ENCODE peak calls at places on chromosomes 6 and 20, in nine cellular contexts. One of them, this sample, is unnamed.

GRCh38 chr6:165308926-165309731 is at the start of gene C6orf118:
- DNase-seq in CD8-positive, alpha-beta T cell: no peak
- DNase-seq in kidney epithelial cell: peak
- DNase-seq in thyroid gland: peak
- DNase-seq in adrenal gland: no peak
- DNase-seq in mammary epithelial cell: no peak
- DNase-seq in endothelial cell of umbilical vein: peak
- DNase-seq in Peyer's patch: no peak
- DNase-seq in pancreas: peak
- DNase-seq in this sample: peak

GRCh38 chr6:151004415-151005024 is 139.0 kb downstream of the MTHFD1L start:
- DNase-seq in CD8-positive, alpha-beta T cell: no peak
- DNase-seq in kidney epithelial cell: peak
- DNase-seq in thyroid gland: no peak
- DNase-seq in adrenal gland: no peak
- DNase-seq in mammary epithelial cell: peak
- DNase-seq in endothelial cell of umbilical vein: peak
- DNase-seq in Peyer's patch: no peak
- DNase-seq in pancreas: no peak
- DNase-seq in this sample: peak

GRCh38 chr6:98384766-98385165 is 449.6 kb upstream of the POU3F2 start:
- DNase-seq in CD8-positive, alpha-beta T cell: no peak
- DNase-seq in kidney epithelial cell: no peak
- DNase-seq in thyroid gland: no peak
- DNase-seq in adrenal gland: no peak
- DNase-seq in mammary epithelial cell: no peak
- DNase-seq in endothelial cell of umbilical vein: no peak
- DNase-seq in Peyer's patch: no peak
- DNase-seq in pancreas: no peak
- DNase-seq in this sample: no peak

GRCh38 chr20:1283522-1284210 is 17.6 kb downstream of the SNPH start:
- DNase-seq in CD8-positive, alpha-beta T cell: no peak
- DNase-seq in kidney epithelial cell: no peak
- DNase-seq in thyroid gland: no peak
- DNase-seq in adrenal gland: no peak
- DNase-seq in mammary epithelial cell: no peak
- DNase-seq in endothelial cell of umbilical vein: no peak
- DNase-seq in Peyer's patch: peak
- DNase-seq in pancreas: no peak
- DNase-seq in this sample: no peak

GRCh38 chr6:75943381-75943780 is 129.1 kb downstream of the IMPG1 start:
- DNase-seq in CD8-positive, alpha-beta T cell: no peak
- DNase-seq in kidney epithelial cell: no peak
- DNase-seq in thyroid gland: no peak
- DNase-seq in adrenal gland: no peak
- DNase-seq in mammary epithelial cell: no peak
- DNase-seq in endothelial cell of umbilical vein: no peak
- DNase-seq in Peyer's patch: no peak
- DNase-seq in pancreas: no peak
- DNase-seq in this sample: no peak

GRCh38 chr20:62935204-62935967 is 2.6 kb upstream of the GID8 start:
- DNase-seq in CD8-positive, alpha-beta T cell: no peak
- DNase-seq in kidney epithelial cell: no peak
- DNase-seq in thyroid gland: no peak
- DNase-seq in adrenal gland: no peak
- DNase-seq in mammary epithelial cell: no peak
- DNase-seq in endothelial cell of umbilical vein: no peak
- DNase-seq in Peyer's patch: no peak
- DNase-seq in pancreas: no peak
- DNase-seq in this sample: no peak

GRCh38 chr6:15378272-15378671 is 132.4 kb downstream of the JARID2 start:
- DNase-seq in CD8-positive, alpha-beta T cell: no peak
- DNase-seq in kidney epithelial cell: no peak
- DNase-seq in thyroid gland: no peak
- DNase-seq in adrenal gland: no peak
- DNase-seq in mammary epithelial cell: no peak
- DNase-seq in endothelial cell of umbilical vein: no peak
- DNase-seq in Peyer's patch: no peak
- DNase-seq in pancreas: no peak
- DNase-seq in this sample: no peak

GRCh38 chr6:166364480-166364879 is 18.3 kb downstream of the MPC1 start:
- DNase-seq in CD8-positive, alpha-beta T cell: no peak
- DNase-seq in kidney epithelial cell: no peak
- DNase-seq in thyroid gland: no peak
- DNase-seq in adrenal gland: no peak
- DNase-seq in mammary epithelial cell: no peak
- DNase-seq in endothelial cell of umbilical vein: no peak
- DNase-seq in Peyer's patch: no peak
- DNase-seq in pancreas: no peak
- DNase-seq in this sample: no peak

GRCh38 chr20:58458342-58459057 is 56.7 kb downstream of the APCDD1L start:
- DNase-seq in CD8-positive, alpha-beta T cell: no peak
- DNase-seq in kidney epithelial cell: no peak
- DNase-seq in thyroid gland: no peak
- DNase-seq in adrenal gland: no peak
- DNase-seq in mammary epithelial cell: peak
- DNase-seq in endothelial cell of umbilical vein: peak
- DNase-seq in Peyer's patch: no peak
- DNase-seq in pancreas: no peak
- DNase-seq in this sample: no peak

GRCh38 chr20:41956316-41957050 is 338.3 kb upstream of the CHD6 start:
- DNase-seq in CD8-positive, alpha-beta T cell: no peak
- DNase-seq in kidney epithelial cell: no peak
- DNase-seq in thyroid gland: no peak
- DNase-seq in adrenal gland: no peak
- DNase-seq in mammary epithelial cell: no peak
- DNase-seq in endothelial cell of umbilical vein: peak
- DNase-seq in Peyer's patch: no peak
- DNase-seq in pancreas: no peak
- DNase-seq in this sample: no peak
- H3K4me3 ChIP-seq in CD8-positive, alpha-beta T cell: no peak
- H3K4me3 ChIP-seq in kidney epithelial cell: no peak
- H3K4me3 ChIP-seq in thyroid gland: no peak
- H3K4me3 ChIP-seq in adrenal gland: no peak
- H3K4me3 ChIP-seq in mammary epithelial cell: no peak
- H3K4me3 ChIP-seq in endothelial cell of umbilical vein: no peak
- H3K4me3 ChIP-seq in Peyer's patch: no peak
- H3K4me3 ChIP-seq in pancreas: no peak
- H3K4me3 ChIP-seq in this sample: no peak

GRCh38 chr6:40845588-40845987 is 193.4 kb downstream of the UNC5CL start:
- DNase-seq in CD8-positive, alpha-beta T cell: peak
- DNase-seq in kidney epithelial cell: no peak
- DNase-seq in thyroid gland: peak
- DNase-seq in adrenal gland: peak
- DNase-seq in mammary epithelial cell: peak
- DNase-seq in endothelial cell of umbilical vein: peak
- DNase-seq in Peyer's patch: no peak
- DNase-seq in pancreas: peak
- DNase-seq in this sample: peak
- TF ChIP-seq CTCF in CD8-positive, alpha-beta T cell: peak
- TF ChIP-seq CTCF in kidney epithelial cell: peak
- TF ChIP-seq CTCF in thyroid gland: peak
- TF ChIP-seq CTCF in adrenal gland: peak
- TF ChIP-seq CTCF in mammary epithelial cell: peak
- TF ChIP-seq CTCF in endothelial cell of umbilical vein: peak
- TF ChIP-seq CTCF in Peyer's patch: no peak
- TF ChIP-seq CTCF in pancreas: no peak
- TF ChIP-seq CTCF in this sample: peak

GRCh38 chr6:117264487-117265424 is 602 bp upstream of the VGLL2 start:
- DNase-seq in CD8-positive, alpha-beta T cell: no peak
- DNase-seq in kidney epithelial cell: no peak
- DNase-seq in thyroid gland: no peak
- DNase-seq in adrenal gland: no peak
- DNase-seq in mammary epithelial cell: peak
- DNase-seq in endothelial cell of umbilical vein: no peak
- DNase-seq in Peyer's patch: no peak
- DNase-seq in pancreas: no peak
- DNase-seq in this sample: no peak

GRCh38 chr6:117266948-117267347 is 1.6 kb downstream of the VGLL2 start:
- DNase-seq in CD8-positive, alpha-beta T cell: no peak
- DNase-seq in kidney epithelial cell: no peak
- DNase-seq in thyroid gland: no peak
- DNase-seq in adrenal gland: no peak
- DNase-seq in mammary epithelial cell: no peak
- DNase-seq in endothelial cell of umbilical vein: no peak
- DNase-seq in Peyer's patch: no peak
- DNase-seq in pancreas: no peak
- DNase-seq in this sample: no peak

GRCh38 chr6:117265425-117266266 is at the start of gene VGLL2:
- DNase-seq in CD8-positive, alpha-beta T cell: no peak
- DNase-seq in kidney epithelial cell: no peak
- DNase-seq in thyroid gland: peak
- DNase-seq in adrenal gland: peak
- DNase-seq in mammary epithelial cell: peak
- DNase-seq in endothelial cell of umbilical vein: peak
- DNase-seq in Peyer's patch: no peak
- DNase-seq in pancreas: peak
- DNase-seq in this sample: no peak

GRCh38 chr6:117267766-117268534 is 2.6 kb downstream of the VGLL2 start:
- DNase-seq in CD8-positive, alpha-beta T cell: no peak
- DNase-seq in kidney epithelial cell: no peak
- DNase-seq in thyroid gland: no peak
- DNase-seq in adrenal gland: no peak
- DNase-seq in mammary epithelial cell: no peak
- DNase-seq in endothelial cell of umbilical vein: no peak
- DNase-seq in Peyer's patch: no peak
- DNase-seq in pancreas: no peak
- DNase-seq in this sample: no peak

DNA sequence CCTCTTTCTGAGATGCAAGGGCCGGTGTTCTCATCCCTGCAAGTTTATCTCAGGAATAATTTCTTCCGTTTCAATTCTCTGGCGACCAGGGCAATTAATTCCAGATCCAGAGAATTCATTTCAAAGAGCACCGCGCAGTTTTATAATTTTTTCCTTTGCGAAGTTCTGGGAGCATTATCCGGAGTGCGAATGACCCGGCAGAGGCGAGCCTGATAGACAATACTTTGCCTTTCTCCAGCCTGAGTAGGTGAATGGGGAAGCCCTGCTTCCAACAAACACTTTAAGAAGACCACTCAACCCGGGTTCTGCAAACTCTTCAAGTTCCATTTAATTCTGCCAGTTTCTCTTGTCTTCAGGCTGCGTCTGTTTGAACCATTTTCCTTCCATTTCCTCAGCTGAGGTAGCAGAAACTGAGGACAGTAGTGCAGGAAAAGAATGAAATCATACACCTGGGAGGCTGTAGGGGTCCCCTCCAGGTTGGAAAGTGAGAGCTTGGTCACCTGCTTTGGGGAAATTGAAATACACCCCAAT is 974 bp downstream of the VGLL2 start:
- DNase-seq in CD8-positive, alpha-beta T cell: no peak
- DNase-seq in kidney epithelial cell: no peak
- DNase-seq in thyroid gland: no peak
- DNase-seq in adrenal gland: no peak
- DNase-seq in mammary epithelial cell: no peak
- DNase-seq in endothelial cell of umbilical vein: no peak
- DNase-seq in Peyer's patch: no peak
- DNase-seq in pancreas: no peak
- DNase-seq in this sample: no peak
- H3K4me3 ChIP-seq in CD8-positive, alpha-beta T cell: no peak
- H3K4me3 ChIP-seq in kidney epithelial cell: no peak
- H3K4me3 ChIP-seq in thyroid gland: no peak
- H3K4me3 ChIP-seq in adrenal gland: peak
- H3K4me3 ChIP-seq in mammary epithelial cell: no peak
- H3K4me3 ChIP-seq in endothelial cell of umbilical vein: no peak
- H3K4me3 ChIP-seq in Peyer's patch: peak
- H3K4me3 ChIP-seq in pancreas: no peak
- H3K4me3 ChIP-seq in this sample: no peak

GRCh38 chr6:129659590-129660345 is 50.2 kb downstream of the ARHGAP18 start:
- DNase-seq in CD8-positive, alpha-beta T cell: no peak
- DNase-seq in kidney epithelial cell: no peak
- DNase-seq in thyroid gland: peak
- DNase-seq in adrenal gland: no peak
- DNase-seq in mammary epithelial cell: peak
- DNase-seq in endothelial cell of umbilical vein: no peak
- DNase-seq in Peyer's patch: peak
- DNase-seq in pancreas: no peak
- DNase-seq in this sample: no peak
- TF ChIP-seq CTCF in CD8-positive, alpha-beta T cell: no peak
- TF ChIP-seq CTCF in kidney epithelial cell: no peak
- TF ChIP-seq CTCF in thyroid gland: no peak
- TF ChIP-seq CTCF in adrenal gland: no peak
- TF ChIP-seq CTCF in mammary epithelial cell: no peak
- TF ChIP-seq CTCF in endothelial cell of umbilical vein: no peak
- TF ChIP-seq CTCF in Peyer's patch: no peak
- TF ChIP-seq CTCF in pancreas: no peak
- TF ChIP-seq CTCF in this sample: no peak

GRCh38 chr20:39049684-39050554 is 87.8 kb downstream of the DHX35 start:
- DNase-seq in CD8-positive, alpha-beta T cell: peak
- DNase-seq in kidney epithelial cell: no peak
- DNase-seq in thyroid gland: peak
- DNase-seq in adrenal gland: peak
- DNase-seq in mammary epithelial cell: peak
- DNase-seq in endothelial cell of umbilical vein: peak
- DNase-seq in Peyer's patch: peak
- DNase-seq in pancreas: peak
- DNase-seq in this sample: no peak
- H3K4me3 ChIP-seq in CD8-positive, alpha-beta T cell: peak
- H3K4me3 ChIP-seq in kidney epithelial cell: peak
- H3K4me3 ChIP-seq in thyroid gland: peak
- H3K4me3 ChIP-seq in adrenal gland: peak
- H3K4me3 ChIP-seq in mammary epithelial cell: peak
- H3K4me3 ChIP-seq in endothelial cell of umbilical vein: peak
- H3K4me3 ChIP-seq in Peyer's patch: peak
- H3K4me3 ChIP-seq in pancreas: peak
- H3K4me3 ChIP-seq in this sample: peak

This sample was measured in astrocyte of the cerebellum.